ENCODE peak calls at places on chromosomes 4 and X, in five cellular contexts. One of them, this sample, is unnamed.
A peak's percentile ranks its signal among the peaks of the same experiment; 100 is the strongest.

GRCh38 chr4:143396695-143397094 is 60.0 kb downstream of the GAB1 start:
- DNase-seq in suprapubic skin: no peak
- DNase-seq in SK-N-SH: no peak
- DNase-seq in transverse colon: no peak
- DNase-seq in A549: no peak
- DNase-seq in this sample: no peak

GRCh38 chrX:149504226-149504914 is 736 bp downstream of the IDS start:
- DNase-seq in suprapubic skin: no peak
- DNase-seq in SK-N-SH: peak; percentile 67
- DNase-seq in transverse colon: peak; percentile 37
- DNase-seq in A549: peak; percentile 78
- DNase-seq in this sample: no peak

GRCh38 chrX:134502686-134503085 is 42.7 kb downstream of the HPRT1 start:
- DNase-seq in suprapubic skin: no peak
- DNase-seq in SK-N-SH: no peak
- DNase-seq in transverse colon: no peak
- DNase-seq in A549: no peak
- DNase-seq in this sample: no peak

GRCh38 chrX:1144293-1144692 is 68.2 kb downstream of the CRLF2 start:
- DNase-seq in suprapubic skin: no peak
- DNase-seq in SK-N-SH: no peak
- DNase-seq in transverse colon: no peak
- DNase-seq in A549: no peak
- DNase-seq in this sample: no peak

GRCh38 chr4:109302366-109303140 is at the start of gene COL25A1:
- DNase-seq in suprapubic skin: peak; percentile 63
- DNase-seq in SK-N-SH: peak; percentile 65
- DNase-seq in transverse colon: peak; percentile 11
- DNase-seq in A549: peak; percentile 5
- DNase-seq in this sample: peak; percentile 26

GRCh38 chrX:26918633-26919032 is 544.5 kb downstream of the PPP4R3C start:
- DNase-seq in suprapubic skin: no peak
- DNase-seq in SK-N-SH: peak; percentile 16
- DNase-seq in transverse colon: no peak
- DNase-seq in A549: peak; percentile 13
- DNase-seq in this sample: no peak

GRCh38 chr4:153217440-153217839 is 13.2 kb downstream of the TRIM2 start:
- DNase-seq in suprapubic skin: no peak
- DNase-seq in SK-N-SH: no peak
- DNase-seq in transverse colon: no peak
- DNase-seq in A549: no peak
- DNase-seq in this sample: no peak

GRCh38 chr4:121668368-121669162 is 28.2 kb downstream of the ANXA5 start:
- DNase-seq in suprapubic skin: no peak
- DNase-seq in SK-N-SH: no peak
- DNase-seq in transverse colon: no peak
- DNase-seq in A549: no peak
- DNase-seq in this sample: no peak

GRCh38 chrX:76279007-76279406 is 106.1 kb downstream of the PBDC1 start:
- DNase-seq in suprapubic skin: no peak
- DNase-seq in SK-N-SH: peak; percentile 47
- DNase-seq in transverse colon: peak; percentile 27
- DNase-seq in A549: peak; percentile 58
- DNase-seq in this sample: peak; percentile 39

GRCh38 chr4:146061610-146062324 is 113.8 kb upstream of the LSM6 start:
- DNase-seq in suprapubic skin: no peak
- DNase-seq in SK-N-SH: no peak
- DNase-seq in transverse colon: no peak
- DNase-seq in A549: no peak
- DNase-seq in this sample: no peak

GRCh38 chr4:146059153-146059552 is 116.4 kb upstream of the LSM6 start:
- DNase-seq in suprapubic skin: no peak
- DNase-seq in SK-N-SH: no peak
- DNase-seq in transverse colon: no peak
- DNase-seq in A549: no peak
- DNase-seq in this sample: no peak

GRCh38 chr4:146059865-146060264 is 115.7 kb upstream of the LSM6 start:
- DNase-seq in suprapubic skin: no peak
- DNase-seq in SK-N-SH: no peak
- DNase-seq in transverse colon: peak; percentile 16
- DNase-seq in A549: no peak
- DNase-seq in this sample: no peak

GRCh38 chr4:146062325-146062715 is 113.2 kb upstream of the LSM6 start:
- DNase-seq in suprapubic skin: no peak
- DNase-seq in SK-N-SH: no peak
- DNase-seq in transverse colon: no peak
- DNase-seq in A549: no peak
- DNase-seq in this sample: no peak

DNA sequence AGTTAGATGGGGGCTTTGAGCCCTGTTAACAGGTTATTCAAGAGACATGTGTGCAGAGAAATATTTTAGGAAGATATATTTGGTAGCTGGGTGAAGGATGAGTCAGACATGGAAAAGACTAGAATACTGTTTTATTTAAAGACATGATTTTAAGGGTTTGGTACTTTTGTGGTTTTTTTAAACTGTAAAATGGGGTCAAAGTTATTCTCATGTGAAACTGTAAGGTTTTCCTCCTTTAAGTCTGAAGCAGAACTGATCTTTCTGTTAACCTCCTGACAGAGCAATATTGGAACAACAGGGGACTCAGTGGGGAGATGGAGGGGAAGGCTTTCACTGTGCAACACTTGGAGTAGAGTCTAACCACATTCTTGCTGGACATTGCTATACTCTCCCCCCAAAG is 112.4 kb upstream of the LSM6 start:
- DNase-seq in suprapubic skin: no peak
- DNase-seq in SK-N-SH: no peak
- DNase-seq in transverse colon: no peak
- DNase-seq in A549: no peak
- DNase-seq in this sample: no peak
- TF ChIP-seq EP300 in suprapubic skin: no peak
- TF ChIP-seq EP300 in SK-N-SH: no peak
- TF ChIP-seq EP300 in transverse colon: no peak
- TF ChIP-seq EP300 in A549: no peak
- TF ChIP-seq EP300 in this sample: no peak

GRCh38 chr4:68406479-68406859 is 40.8 kb upstream of the TMPRSS11E start:
- DNase-seq in suprapubic skin: no peak
- DNase-seq in SK-N-SH: no peak
- DNase-seq in transverse colon: no peak
- DNase-seq in A549: no peak
- DNase-seq in this sample: no peak
- H3K4me3 ChIP-seq in suprapubic skin: no peak overlapping the region
- H3K4me3 ChIP-seq in SK-N-SH: no peak overlapping the region
- H3K4me3 ChIP-seq in transverse colon: no peak overlapping the region
- H3K4me3 ChIP-seq in A549: no peak overlapping the region
- H3K4me3 ChIP-seq in this sample: no peak overlapping the region

DNA sequence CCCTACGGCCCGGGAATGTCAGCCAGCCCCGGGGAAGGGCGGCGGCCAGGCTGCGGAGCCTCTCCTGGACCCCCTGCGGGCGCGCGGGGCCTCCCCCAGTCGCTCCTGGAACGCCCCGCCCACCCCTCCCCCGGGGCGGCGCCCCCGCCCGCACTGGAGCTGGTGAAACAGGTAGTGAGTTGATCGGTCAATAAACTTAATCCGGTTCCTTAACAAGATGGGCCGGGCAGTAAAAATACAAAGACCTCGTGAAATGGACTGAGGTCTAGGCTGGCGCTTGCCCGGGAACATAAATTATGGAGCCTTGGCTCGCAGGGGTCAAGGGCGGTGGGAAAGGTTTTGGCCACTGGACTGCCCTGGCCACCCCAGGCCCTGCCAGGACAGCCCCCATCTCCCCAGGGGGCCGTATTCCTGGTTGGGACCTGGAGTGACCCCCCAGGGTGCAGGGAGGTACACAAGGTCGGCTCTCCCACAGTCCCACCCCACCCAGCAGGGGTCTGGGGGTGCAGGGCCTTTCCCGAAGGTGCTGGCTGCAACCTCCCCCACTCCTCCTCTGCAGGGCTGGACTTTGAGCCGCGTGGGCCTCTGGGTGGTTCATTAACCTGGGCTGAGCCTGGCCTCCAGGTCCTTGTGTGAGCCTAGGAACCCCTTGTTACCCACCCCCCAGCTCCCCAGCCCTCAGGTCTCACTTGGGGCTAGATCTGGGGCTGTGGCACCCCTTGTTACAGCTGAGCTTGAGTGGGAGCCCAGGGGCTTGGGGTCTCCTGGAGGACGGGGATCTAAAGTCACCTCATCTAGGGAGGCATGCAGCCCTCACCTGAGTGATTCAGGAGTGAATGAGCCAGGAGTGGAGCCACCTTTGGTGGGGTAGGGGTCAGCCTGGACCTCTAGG is 2.5 kb downstream of the FGFR3 start:
- DNase-seq in suprapubic skin: no peak
- DNase-seq in SK-N-SH: no peak
- DNase-seq in transverse colon: peak; percentile 77
- DNase-seq in A549: no peak
- DNase-seq in this sample: peak; percentile 48
- TF ChIP-seq EP300 in suprapubic skin: no peak
- TF ChIP-seq EP300 in SK-N-SH: no peak
- TF ChIP-seq EP300 in transverse colon: no peak
- TF ChIP-seq EP300 in A549: no peak
- TF ChIP-seq EP300 in this sample: no peak

DNA sequence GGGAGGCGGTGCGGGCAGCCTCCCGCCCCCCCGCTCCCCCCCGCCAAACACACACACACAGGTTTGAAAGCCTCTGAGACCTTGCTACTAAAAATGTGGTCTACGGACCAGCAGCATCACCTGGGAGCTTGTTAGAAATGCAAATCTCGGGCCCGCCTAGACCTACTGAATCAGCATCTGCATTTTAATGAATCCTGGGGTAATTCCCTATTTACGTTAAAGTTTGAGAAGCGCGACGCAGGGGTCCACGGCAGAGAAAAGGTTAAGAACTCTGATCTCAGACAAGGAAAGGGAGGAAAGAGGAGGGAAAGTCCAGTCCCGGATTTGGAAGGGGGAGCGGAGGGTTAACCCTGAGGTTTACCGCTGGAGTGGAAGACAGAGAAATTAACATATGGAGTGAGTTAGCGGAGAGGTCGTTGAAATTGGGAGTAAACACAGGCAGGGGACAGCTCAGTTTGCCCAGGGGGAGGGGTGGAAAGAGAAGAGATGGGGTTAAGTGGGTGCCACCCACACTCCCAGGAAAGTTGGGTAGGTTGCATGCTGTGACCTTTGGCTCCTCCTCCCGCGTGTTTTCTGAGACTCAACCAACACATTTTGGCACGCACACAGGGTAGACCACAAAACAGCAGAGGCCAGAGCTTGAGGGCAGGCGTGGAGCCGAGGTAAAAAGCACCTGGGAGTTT is 483.6 kb downstream of the BCOR start:
- DNase-seq in suprapubic skin: no peak
- DNase-seq in SK-N-SH: peak; percentile 59
- DNase-seq in transverse colon: peak; percentile 19
- DNase-seq in A549: no peak
- DNase-seq in this sample: no peak
- H3K4me3 ChIP-seq in suprapubic skin: peak overlapping the region; percentile 32
- H3K4me3 ChIP-seq in SK-N-SH: peak overlapping the region; percentile 31
- H3K4me3 ChIP-seq in transverse colon: no peak overlapping the region
- H3K4me3 ChIP-seq in A549: peak overlapping the region; percentile 37
- H3K4me3 ChIP-seq in this sample: peak overlapping the region; percentile 29

DNA sequence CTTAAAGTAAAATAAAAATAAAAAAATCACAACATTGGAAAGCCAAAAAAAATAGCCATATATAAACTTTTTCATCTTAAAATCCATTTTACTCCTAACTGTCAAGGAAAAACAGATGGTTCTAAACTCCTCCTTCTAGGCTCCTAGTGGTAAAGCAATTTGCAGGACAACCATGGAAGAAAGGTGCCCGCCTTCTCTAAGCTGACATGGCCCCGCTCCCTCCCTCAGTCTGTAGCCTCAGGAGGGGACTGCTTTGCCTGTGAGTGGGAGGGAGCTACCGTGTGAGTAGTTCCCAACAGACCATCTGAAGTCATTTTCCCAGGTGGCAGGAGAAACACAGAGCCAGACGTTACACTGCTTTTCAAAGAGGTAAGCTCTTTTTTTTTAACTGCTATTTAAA is 336.2 kb upstream of the FAT1 start:
- DNase-seq in suprapubic skin: no peak
- DNase-seq in SK-N-SH: no peak
- DNase-seq in transverse colon: no peak
- DNase-seq in A549: no peak
- DNase-seq in this sample: no peak
- TF ChIP-seq EP300 in suprapubic skin: no peak
- TF ChIP-seq EP300 in SK-N-SH: no peak
- TF ChIP-seq EP300 in transverse colon: no peak
- TF ChIP-seq EP300 in A549: no peak
- TF ChIP-seq EP300 in this sample: no peak

DNA sequence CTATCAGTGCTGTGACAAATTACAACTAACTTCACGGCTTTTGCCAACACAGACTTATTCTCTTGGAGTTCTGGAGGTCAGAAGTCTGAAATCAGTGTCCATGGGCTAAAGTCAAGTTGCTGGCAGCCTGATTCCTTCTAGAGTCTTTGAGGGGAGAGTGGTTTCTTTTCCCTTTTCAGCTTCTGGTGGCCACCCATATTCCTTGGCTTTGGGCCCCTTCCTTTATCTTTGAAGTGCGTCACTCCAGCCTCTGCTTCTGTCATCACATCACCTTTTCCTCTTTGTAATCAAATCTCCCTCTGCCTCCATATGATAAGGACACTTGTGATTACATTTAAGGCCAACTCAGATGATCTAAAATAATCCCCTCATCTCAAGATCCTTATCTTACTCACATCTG is 9.0 kb downstream of the FAM114A1 start:
- DNase-seq in suprapubic skin: no peak
- DNase-seq in SK-N-SH: no peak
- DNase-seq in transverse colon: no peak
- DNase-seq in A549: no peak
- DNase-seq in this sample: no peak
- H3K4me3 ChIP-seq in suprapubic skin: no peak overlapping the region
- H3K4me3 ChIP-seq in SK-N-SH: no peak overlapping the region
- H3K4me3 ChIP-seq in transverse colon: no peak overlapping the region
- H3K4me3 ChIP-seq in A549: no peak overlapping the region
- H3K4me3 ChIP-seq in this sample: no peak overlapping the region

GRCh38 chr4:2937146-2937857 is 25.9 kb downstream of the NOP14 start:
- DNase-seq in suprapubic skin: peak; percentile 72
- DNase-seq in SK-N-SH: no peak
- DNase-seq in transverse colon: peak; percentile 4
- DNase-seq in A549: peak; percentile 29
- DNase-seq in this sample: peak; percentile 67
- TF ChIP-seq EP300 in suprapubic skin: no peak
- TF ChIP-seq EP300 in SK-N-SH: no peak
- TF ChIP-seq EP300 in transverse colon: no peak
- TF ChIP-seq EP300 in A549: no peak
- TF ChIP-seq EP300 in this sample: no peak

DNA sequence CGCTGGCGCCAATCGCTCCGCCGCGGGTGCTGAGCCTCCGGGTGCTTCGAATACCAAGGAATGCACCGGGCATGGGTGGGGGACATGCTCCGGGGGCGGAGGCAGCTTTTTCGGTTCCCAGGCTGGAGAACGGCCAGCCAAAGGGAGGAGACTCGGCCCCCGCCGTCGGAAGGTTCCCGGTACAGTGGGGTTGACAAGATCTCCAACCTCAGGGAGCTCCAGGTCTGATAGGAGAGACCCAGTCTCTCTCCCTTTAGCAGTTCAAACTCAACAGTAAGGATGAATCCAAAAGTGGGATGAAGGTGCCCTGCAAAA is 29.1 kb upstream of the BCORL1 start:
- DNase-seq in suprapubic skin: no peak
- DNase-seq in SK-N-SH: no peak
- DNase-seq in transverse colon: no peak
- DNase-seq in A549: no peak
- DNase-seq in this sample: no peak
- H3K4me3 ChIP-seq in suprapubic skin: peak overlapping the region; percentile 46
- H3K4me3 ChIP-seq in SK-N-SH: no peak overlapping the region
- H3K4me3 ChIP-seq in transverse colon: peak overlapping the region; percentile 24
- H3K4me3 ChIP-seq in A549: no peak overlapping the region
- H3K4me3 ChIP-seq in this sample: peak overlapping the region; percentile 43